ENCODE peak calls at places on chromosome 21, in eight cellular contexts. Y, H, F, U, K, C, L and I are unnamed samples.

GRCh38 chr21:15252437-15252836 is 187.6 kb upstream of the NRIP1 start:
- DNase-seq in Y (no peak), H (no peak), F (no peak), U (no peak), K (no peak), C (no peak), L (no peak), I (no peak)

GRCh38 chr21:30710499-30710898 is 8.1 kb downstream of the KRTAP21-3 start:
- DNase-seq in Y (no peak), H (no peak), F (no peak), U (no peak), K (no peak), C (no peak), L (no peak), I (no peak)

GRCh38 chr21:28579986-28580550 is 412.6 kb downstream of the LTN1 start:
- DNase-seq in Y (no peak), H (no peak), F (no peak), U (no peak), K (peak), C (no peak), L (no peak), I (no peak)

GRCh38 chr21:15498455-15498854 is 231.3 kb upstream of the USP25 start:
- DNase-seq in Y (no peak), H (no peak), F (no peak), U (no peak), K (no peak), C (no peak), L (no peak), I (no peak)

GRCh38 chr21:31526040-31526439 is 133.5 kb upstream of the SOD1 start:
- DNase-seq in Y (no peak), H (no peak), F (no peak), U (no peak), K (peak), C (no peak), L (no peak), I (no peak)

GRCh38 chr21:16004121-16004520 is 274.3 kb downstream of the USP25 start:
- DNase-seq in Y (no peak), H (no peak), F (no peak), U (no peak), K (peak), C (no peak), L (no peak), I (no peak)

GRCh38 chr21:26366781-26367180 is 196.2 kb upstream of the APP start:
- DNase-seq in Y (no peak), H (no peak), F (no peak), U (no peak), K (no peak), C (no peak), L (no peak), I (no peak)

GRCh38 chr21:15005391-15005790 is 59.4 kb downstream of the NRIP1 start:
- DNase-seq in Y (no peak), H (no peak), F (no peak), U (no peak), K (peak), C (no peak), L (no peak), I (no peak)

DNA sequence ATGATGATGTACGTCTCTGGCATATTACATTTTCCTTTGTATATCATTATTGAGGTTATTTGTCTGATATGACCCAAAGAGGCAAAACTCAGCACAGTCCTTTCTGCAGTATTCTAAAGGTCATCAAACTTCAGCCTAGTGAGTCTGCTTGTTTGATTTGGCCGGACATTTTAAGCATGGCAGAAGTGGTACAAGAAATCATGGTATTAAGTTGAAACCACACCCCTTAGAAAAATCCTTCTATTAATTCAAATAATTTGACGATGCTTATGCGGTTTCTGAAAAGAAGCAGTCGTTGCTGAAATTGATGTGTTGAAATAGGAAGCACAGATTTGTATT is 5.1 kb downstream of the ETS2 start:
- DNase-seq in Y (no peak), H (no peak), F (no peak), U (no peak), K (no peak), C (no peak), L (no peak), I (no peak)
- H3K4me3 ChIP-seq in Y (no peak), H (no peak), F (no peak), U (no peak), K (no peak), C (no peak), L (no peak), I (no peak)

GRCh38 chr21:45292399-45293213 is 4.9 kb upstream of the POFUT2 start:
- DNase-seq in Y (peak), H (peak), F (peak), U (peak), K (peak), C (peak), L (peak), I (no peak)

GRCh38 chr21:45293214-45293725 is 5.6 kb upstream of the POFUT2 start:
- DNase-seq in Y (peak), H (peak), F (no peak), U (peak), K (peak), C (no peak), L (peak), I (no peak)

GRCh38 chr21:45289655-45290515 is 2.2 kb upstream of the POFUT2 start:
- DNase-seq in Y (peak), H (peak), F (no peak), U (peak), K (peak), C (no peak), L (no peak), I (no peak)

GRCh38 chr21:45290948-45291612 is 3.4 kb upstream of the POFUT2 start:
- DNase-seq in Y (peak), H (no peak), F (peak), U (peak), K (peak), C (no peak), L (no peak), I (no peak)

GRCh38 chr21:45291613-45292398 is 4.1 kb upstream of the POFUT2 start:
- DNase-seq in Y (peak), H (no peak), F (no peak), U (peak), K (no peak), C (no peak), L (no peak), I (no peak)
- TF ChIP-seq CTCF in Y (no peak), H (no peak), F (no peak), U (no peak), K (no peak), C (no peak), L (no peak), I (no peak)

GRCh38 chr21:22762463-22762862 is 1764.3 kb downstream of the NCAM2 start:
- DNase-seq in Y (no peak), H (no peak), F (no peak), U (no peak), K (no peak), C (no peak), L (no peak), I (no peak)

GRCh38 chr21:22758478-22758877 is 1760.3 kb downstream of the NCAM2 start:
- DNase-seq in Y (no peak), H (no peak), F (no peak), U (no peak), K (peak), C (peak), L (no peak), I (no peak)

GRCh38 chr21:22764222-22764621 is 1766.0 kb downstream of the NCAM2 start:
- DNase-seq in Y (no peak), H (no peak), F (no peak), U (no peak), K (no peak), C (no peak), L (no peak), I (no peak)

GRCh38 chr21:22763442-22763841 is 1765.2 kb downstream of the NCAM2 start:
- DNase-seq in Y (no peak), H (no peak), F (no peak), U (no peak), K (no peak), C (no peak), L (no peak), I (no peak)
- H3K4me3 ChIP-seq in Y (no peak), H (no peak), F (no peak), U (no peak), K (no peak), C (no peak), L (no peak), I (no peak)

DNA sequence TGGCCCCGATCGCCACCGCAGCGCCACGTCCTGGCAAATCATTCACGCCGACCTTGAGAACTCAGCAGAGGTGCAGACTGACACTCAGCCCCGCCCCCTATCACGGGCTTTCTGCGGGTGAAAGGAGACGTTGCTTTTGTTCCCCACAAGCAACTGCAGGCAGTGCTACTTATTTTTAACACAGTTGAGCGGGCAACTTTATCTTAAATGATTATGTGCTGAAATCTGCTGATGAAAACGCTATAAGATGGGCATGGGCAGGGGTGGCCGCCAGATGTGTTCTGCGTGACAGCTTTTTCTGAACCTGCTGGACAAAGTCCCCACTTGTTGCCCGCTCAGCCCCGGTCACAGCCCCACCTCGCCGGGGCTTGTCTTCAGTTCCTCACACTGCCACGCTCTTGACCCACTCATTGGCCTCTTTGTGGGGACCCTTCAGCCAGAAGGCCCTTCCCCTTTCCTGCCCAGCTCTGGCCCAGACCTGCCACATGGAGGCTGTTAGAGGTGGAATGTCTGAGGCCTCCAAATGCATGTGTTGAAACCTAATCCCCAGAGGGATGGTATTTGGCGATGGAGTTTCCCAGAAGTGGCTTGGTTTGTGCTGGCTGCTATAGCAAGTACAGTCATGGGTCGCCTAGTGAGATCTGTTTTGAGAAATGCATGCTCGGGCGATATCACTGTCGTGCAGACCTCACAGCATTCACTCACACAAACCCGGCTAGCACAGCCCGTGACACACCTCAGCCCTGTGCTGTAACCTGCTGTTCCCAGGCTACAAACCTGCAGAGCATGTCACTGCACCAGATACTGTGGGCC is 15.7 kb upstream of the PDXK start:
- DNase-seq in Y (peak), H (no peak), F (no peak), U (no peak), K (peak), C (peak), L (peak), I (no peak)
- TF ChIP-seq CTCF in Y (no peak), H (no peak), F (no peak), U (no peak), K (no peak), C (peak), L (no peak), I (no peak)

GRCh38 chr21:36591326-36591970 is 107.5 kb upstream of the SIM2 start:
- DNase-seq in Y (no peak), H (no peak), F (no peak), U (no peak), K (no peak), C (no peak), L (no peak), I (no peak)
- H3K4me3 ChIP-seq in Y (no peak), H (no peak), F (no peak), U (no peak), K (no peak), C (no peak), L (no peak), I (no peak)

DNA sequence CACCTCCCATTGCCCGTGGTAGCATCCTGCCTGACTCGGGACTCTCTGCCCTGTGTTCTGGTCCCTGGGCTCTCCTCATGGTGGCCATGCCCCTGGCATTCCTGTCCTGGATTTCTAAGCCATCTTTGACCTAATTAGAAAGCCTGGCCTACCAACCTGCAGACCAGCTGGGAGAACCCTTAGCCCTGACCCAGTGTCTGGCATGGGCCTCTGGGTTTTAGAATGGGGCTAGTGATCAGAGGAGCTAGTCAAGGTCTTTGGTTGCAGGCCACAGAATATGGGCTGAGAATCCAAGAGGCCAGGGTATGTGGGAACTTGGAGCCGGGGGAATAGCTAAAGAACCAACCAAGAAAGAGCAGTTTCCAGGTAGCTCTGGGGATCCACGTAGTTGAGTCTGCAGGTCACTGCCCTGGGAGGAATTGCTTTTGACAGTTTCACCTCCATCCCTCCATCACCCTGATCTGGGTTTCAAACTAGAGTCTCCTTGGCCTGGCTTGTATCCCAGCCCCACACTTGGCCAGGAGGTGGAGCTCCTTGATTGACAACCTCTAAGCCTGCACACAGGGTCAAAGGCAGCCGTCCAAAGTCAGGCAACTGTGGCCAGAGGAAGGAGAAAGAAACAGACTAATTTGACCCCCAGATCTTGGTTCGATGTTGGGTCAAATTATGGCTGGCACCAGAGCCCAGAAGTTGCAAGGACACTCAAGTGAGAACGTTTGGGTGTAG is 54.7 kb upstream of the ABCG1 start:
- DNase-seq in Y (peak), H (no peak), F (peak), U (no peak), K (peak), C (no peak), L (peak), I (no peak)
- TF ChIP-seq CTCF in Y (peak), H (no peak), F (peak), U (peak), K (peak), C (peak), L (peak), I (peak)

DNA sequence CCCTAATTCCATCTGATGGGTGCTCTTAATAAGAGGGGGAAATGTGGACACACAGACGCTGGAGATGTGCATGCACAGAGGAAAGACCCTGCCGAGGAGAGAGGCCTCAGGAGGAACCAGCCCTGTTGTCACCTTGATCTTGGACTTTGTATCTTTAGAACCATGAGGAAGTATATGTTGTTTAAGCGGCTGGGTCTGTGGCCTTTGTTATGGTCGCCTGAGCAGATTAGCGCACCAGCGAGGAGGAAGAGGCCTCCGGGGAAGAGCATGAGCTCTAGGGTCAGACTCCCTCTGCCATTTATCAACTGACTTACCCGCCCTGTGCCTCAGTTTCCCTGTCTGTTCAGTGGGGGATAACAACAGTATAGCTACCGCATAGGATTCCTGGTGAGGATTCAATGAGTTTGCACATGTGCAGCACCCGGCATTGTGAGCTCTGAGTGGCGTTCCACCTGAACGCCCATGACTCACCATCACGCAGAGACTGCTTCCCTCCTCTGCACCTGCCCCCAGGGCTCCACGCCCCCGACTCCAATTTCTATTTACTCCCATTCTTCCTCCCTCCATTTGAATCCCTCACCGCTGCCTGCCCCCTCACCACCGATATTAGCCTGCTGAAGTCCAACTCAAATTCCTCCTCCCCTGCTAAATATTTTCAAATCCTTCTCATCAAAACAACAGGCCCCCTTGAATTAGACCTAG is 67.2 kb downstream of the ATP5PO start:
- DNase-seq in Y (no peak), H (no peak), F (no peak), U (no peak), K (no peak), C (no peak), L (no peak), I (no peak)
- H3K4me3 ChIP-seq in Y (no peak), H (no peak), F (no peak), U (no peak), K (no peak), C (no peak), L (no peak), I (no peak)

GRCh38 chr21:44925027-44925755 is 4.5 kb upstream of the ITGB2 start:
- DNase-seq in Y (no peak), H (no peak), F (no peak), U (no peak), K (peak), C (no peak), L (no peak), I (no peak)

GRCh38 chr21:44927259-44927586 is 6.5 kb upstream of the ITGB2 start:
- DNase-seq in Y (no peak), H (no peak), F (no peak), U (no peak), K (no peak), C (no peak), L (no peak), I (no peak)

GRCh38 chr21:44924611-44925010 is 3.9 kb upstream of the ITGB2 start:
- DNase-seq in Y (no peak), H (no peak), F (no peak), U (no peak), K (no peak), C (no peak), L (peak), I (no peak)

GRCh38 chr21:44927587-44928461 is 7.1 kb upstream of the ITGB2 start:
- DNase-seq in Y (no peak), H (peak), F (no peak), U (peak), K (peak), C (no peak), L (no peak), I (peak)

GRCh38 chr21:44926364-44927101 is 5.8 kb upstream of the ITGB2 start:
- DNase-seq in Y (no peak), H (no peak), F (no peak), U (peak), K (no peak), C (no peak), L (peak), I (no peak)
- TF ChIP-seq CTCF in Y (no peak), H (no peak), F (no peak), U (no peak), K (no peak), C (no peak), L (no peak), I (no peak)

GRCh38 chr21:36486246-36486645 is 6.3 kb upstream of the CLDN14 start:
- DNase-seq in Y (no peak), H (no peak), F (no peak), U (no peak), K (no peak), C (no peak), L (no peak), I (no peak)

GRCh38 chr21:36491191-36491916 is 11.4 kb upstream of the CLDN14 start:
- DNase-seq in Y (no peak), H (no peak), F (no peak), U (no peak), K (peak), C (no peak), L (no peak), I (no peak)

GRCh38 chr21:36489103-36489785 is 9.3 kb upstream of the CLDN14 start:
- DNase-seq in Y (no peak), H (no peak), F (no peak), U (no peak), K (no peak), C (no peak), L (no peak), I (no peak)

GRCh38 chr21:36485476-36485875 is 5.6 kb upstream of the CLDN14 start:
- DNase-seq in Y (no peak), H (no peak), F (no peak), U (no peak), K (no peak), C (no peak), L (no peak), I (no peak)

GRCh38 chr21:36487641-36488307 is 7.9 kb upstream of the CLDN14 start:
- DNase-seq in Y (peak), H (peak), F (no peak), U (no peak), K (peak), C (no peak), L (no peak), I (no peak)
- H3K4me3 ChIP-seq in Y (no peak), H (no peak), F (no peak), U (no peak), K (no peak), C (no peak), L (no peak), I (no peak)

DNA sequence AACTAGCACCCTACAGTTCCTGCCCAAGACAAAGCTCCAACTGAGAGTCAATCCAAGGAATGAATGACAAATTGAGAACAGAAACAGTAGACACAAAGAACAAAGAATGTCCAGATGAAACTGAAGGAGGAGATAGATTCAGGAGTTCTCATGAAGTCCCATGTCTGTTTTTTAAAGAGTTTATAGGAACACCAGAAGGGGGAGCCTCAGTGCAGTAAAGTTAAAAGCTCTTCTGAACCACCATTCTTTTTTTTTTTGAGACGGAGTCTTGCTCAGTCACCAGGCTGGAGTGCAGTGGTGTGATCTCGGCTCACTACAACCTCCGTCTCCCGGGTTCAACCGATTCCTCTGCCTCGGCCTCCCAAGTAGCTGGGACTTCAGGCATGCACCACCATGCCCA is 323.6 kb downstream of the MRPL39 start:
- DNase-seq in Y (no peak), H (no peak), F (no peak), U (no peak), K (peak), C (no peak), L (no peak), I (peak)
- TF ChIP-seq CTCF in Y (peak), H (no peak), F (no peak), U (no peak), K (peak), C (peak), L (no peak), I (peak)